ENCODE peak calls at places on chromosomes 12 and 14, in four cellular contexts. One of them, this sample, is unnamed.

GRCh38 chr12:127268121-127268520 is 998.8 kb upstream of the TMEM132C start:
- DNase-seq in HL-60: peak; percentile 50
- DNase-seq in GM12878: no peak
- DNase-seq in K562: no peak
- DNase-seq in this sample: no peak

GRCh38 chr14:61535032-61535431 is 160.3 kb upstream of the HIF1A start:
- DNase-seq in HL-60: no peak
- DNase-seq in GM12878: no peak
- DNase-seq in K562: no peak
- DNase-seq in this sample: no peak

GRCh38 chr12:53327435-53328042 is 6.1 kb upstream of the AAAS start:
- DNase-seq in HL-60: no peak
- DNase-seq in GM12878: no peak
- DNase-seq in K562: no peak
- DNase-seq in this sample: no peak

GRCh38 chr12:55736780-55737580 is 5.9 kb upstream of the GDF11 start:
- DNase-seq in HL-60: peak; percentile 55
- DNase-seq in GM12878: no peak
- DNase-seq in K562: peak; percentile 69
- DNase-seq in this sample: no peak

GRCh38 chr14:67517083-67517482 is 16.0 kb upstream of the PLEKHH1 start:
- DNase-seq in HL-60: no peak
- DNase-seq in GM12878: no peak
- DNase-seq in K562: no peak
- DNase-seq in this sample: no peak

GRCh38 chr14:77076118-77076631 is 21.9 kb upstream of the CIPC start:
- DNase-seq in HL-60: no peak
- DNase-seq in GM12878: no peak
- DNase-seq in K562: no peak
- DNase-seq in this sample: no peak

GRCh38 chr12:26643532-26644315 is 189.3 kb downstream of the ITPR2 start:
- DNase-seq in HL-60: no peak
- DNase-seq in GM12878: no peak
- DNase-seq in K562: no peak
- DNase-seq in this sample: no peak

GRCh38 chr12:38053655-38054464 is 262.7 kb upstream of the ALG10B start:
- DNase-seq in HL-60: peak; percentile 17
- DNase-seq in GM12878: no peak
- DNase-seq in K562: peak; percentile 17
- DNase-seq in this sample: no peak

GRCh38 chr14:80930836-80931389 is 10.6 kb downstream of the CEP128 start:
- DNase-seq in HL-60: peak; percentile 70
- DNase-seq in GM12878: peak; percentile 88
- DNase-seq in K562: no peak
- DNase-seq in this sample: no peak

GRCh38 chr14:104133496-104133895 is 4.9 kb upstream of the KIF26A start:
- DNase-seq in HL-60: no peak
- DNase-seq in GM12878: no peak
- DNase-seq in K562: no peak
- DNase-seq in this sample: no peak

GRCh38 chr14:104132981-104133380 is 5.4 kb upstream of the KIF26A start:
- DNase-seq in HL-60: no peak
- DNase-seq in GM12878: no peak
- DNase-seq in K562: no peak
- DNase-seq in this sample: no peak

GRCh38 chr14:104130974-104131651 is 7.3 kb upstream of the KIF26A start:
- DNase-seq in HL-60: no peak
- DNase-seq in GM12878: no peak
- DNase-seq in K562: no peak
- DNase-seq in this sample: no peak

GRCh38 chr14:104134061-104134965 is 4.1 kb upstream of the KIF26A start:
- DNase-seq in HL-60: no peak
- DNase-seq in GM12878: no peak
- DNase-seq in K562: no peak
- DNase-seq in this sample: no peak

GRCh38 chr14:104131968-104132732 is 6.2 kb upstream of the KIF26A start:
- DNase-seq in HL-60: no peak
- DNase-seq in GM12878: no peak
- DNase-seq in K562: no peak
- DNase-seq in this sample: no peak
- TF ChIP-seq SPI1 in HL-60: no peak
- TF ChIP-seq SPI1 in GM12878: no peak
- TF ChIP-seq SPI1 in K562: no peak
- TF ChIP-seq SPI1 in this sample: no peak

GRCh38 chr12:4591180-4591687 is 29.2 kb downstream of the DYRK4 start:
- DNase-seq in HL-60: no peak
- DNase-seq in GM12878: no peak
- DNase-seq in K562: no peak
- DNase-seq in this sample: no peak
- TF ChIP-seq SPI1 in HL-60: no peak
- TF ChIP-seq SPI1 in GM12878: no peak
- TF ChIP-seq SPI1 in K562: no peak
- TF ChIP-seq SPI1 in this sample: no peak

DNA sequence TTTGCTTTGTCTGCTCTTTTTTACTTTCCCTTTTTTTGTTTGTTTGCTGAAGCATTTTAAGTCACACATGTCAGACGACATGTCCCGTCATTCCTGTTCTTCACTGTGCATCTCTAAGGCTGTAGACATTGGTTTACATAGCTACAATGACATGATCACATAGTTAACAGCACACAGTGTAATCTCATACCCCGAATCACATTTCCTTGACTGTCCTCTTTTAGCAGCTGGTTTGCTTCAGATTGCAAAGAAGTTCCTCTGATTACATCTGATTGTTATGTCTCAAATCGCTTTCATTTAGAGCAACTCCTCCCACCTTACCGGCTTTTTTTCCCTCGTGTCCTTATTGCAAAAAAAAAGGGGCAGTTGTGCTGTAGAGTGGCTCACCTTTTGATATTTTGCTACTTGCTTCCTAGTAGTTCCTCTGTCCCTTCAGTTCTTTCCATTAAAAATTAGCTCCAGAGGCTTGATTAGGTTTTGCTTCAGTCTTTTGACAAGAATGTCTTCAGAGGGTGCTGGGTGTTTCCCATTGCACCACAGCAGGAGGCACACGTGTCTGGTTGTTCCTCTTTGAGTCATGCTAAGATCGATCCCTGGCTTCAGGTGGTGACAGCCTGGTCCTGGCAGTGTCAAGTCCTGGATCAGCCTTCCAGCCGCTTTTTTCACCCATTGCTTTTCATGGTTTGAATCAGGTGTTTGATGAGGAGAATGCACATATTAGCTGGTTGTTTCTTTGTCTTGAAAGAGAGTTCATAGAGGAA is 35.0 kb downstream of the ZNF664 start:
- DNase-seq in HL-60: peak; percentile 24
- DNase-seq in GM12878: no peak
- DNase-seq in K562: no peak
- DNase-seq in this sample: no peak
- TF ChIP-seq SPI1 in HL-60: peak; percentile 31
- TF ChIP-seq SPI1 in GM12878: no peak
- TF ChIP-seq SPI1 in K562: no peak
- TF ChIP-seq SPI1 in this sample: no peak

DNA sequence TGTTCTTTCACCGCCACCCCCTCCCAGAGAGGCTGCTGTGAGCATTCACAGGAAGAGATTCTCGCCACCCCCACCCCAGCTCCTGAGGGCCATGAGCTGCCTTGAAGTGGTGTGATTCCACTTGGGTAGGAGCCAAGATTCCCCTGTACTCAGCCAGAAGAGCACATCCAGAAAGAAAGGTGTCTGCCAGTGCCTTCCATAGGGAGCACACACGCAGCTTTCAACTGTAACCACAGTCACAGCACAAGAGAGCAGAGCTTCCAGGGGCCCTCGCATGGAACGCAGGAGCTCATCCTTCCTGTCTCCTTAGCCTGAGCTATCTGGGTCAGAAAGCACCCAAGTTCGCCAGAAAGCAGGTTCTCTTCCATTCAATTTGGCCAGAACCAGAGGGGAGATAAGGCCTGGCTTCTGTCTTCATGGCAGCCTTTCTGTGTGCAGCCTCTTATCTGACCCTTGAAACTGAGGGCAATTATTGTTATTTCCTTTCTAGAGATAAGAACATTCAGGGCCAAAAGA is 66.6 kb upstream of the SCN8A start:
- DNase-seq in HL-60: no peak
- DNase-seq in GM12878: no peak
- DNase-seq in K562: no peak
- DNase-seq in this sample: no peak
- TF ChIP-seq SPI1 in HL-60: no peak
- TF ChIP-seq SPI1 in GM12878: no peak
- TF ChIP-seq SPI1 in K562: no peak
- TF ChIP-seq SPI1 in this sample: no peak

GRCh38 chr12:33431648-33432047 is 8.0 kb downstream of the SYT10 start:
- DNase-seq in HL-60: no peak
- DNase-seq in GM12878: no peak
- DNase-seq in K562: no peak
- DNase-seq in this sample: no peak

GRCh38 chr12:33432992-33433391 is 6.6 kb downstream of the SYT10 start:
- DNase-seq in HL-60: no peak
- DNase-seq in GM12878: no peak
- DNase-seq in K562: no peak
- DNase-seq in this sample: no peak

GRCh38 chr12:33423706-33424105 is 15.9 kb downstream of the SYT10 start:
- DNase-seq in HL-60: no peak
- DNase-seq in GM12878: no peak
- DNase-seq in K562: no peak
- DNase-seq in this sample: no peak

GRCh38 chr12:33427071-33427470 is 12.5 kb downstream of the SYT10 start:
- DNase-seq in HL-60: no peak
- DNase-seq in GM12878: no peak
- DNase-seq in K562: peak; percentile 24
- DNase-seq in this sample: no peak

DNA sequence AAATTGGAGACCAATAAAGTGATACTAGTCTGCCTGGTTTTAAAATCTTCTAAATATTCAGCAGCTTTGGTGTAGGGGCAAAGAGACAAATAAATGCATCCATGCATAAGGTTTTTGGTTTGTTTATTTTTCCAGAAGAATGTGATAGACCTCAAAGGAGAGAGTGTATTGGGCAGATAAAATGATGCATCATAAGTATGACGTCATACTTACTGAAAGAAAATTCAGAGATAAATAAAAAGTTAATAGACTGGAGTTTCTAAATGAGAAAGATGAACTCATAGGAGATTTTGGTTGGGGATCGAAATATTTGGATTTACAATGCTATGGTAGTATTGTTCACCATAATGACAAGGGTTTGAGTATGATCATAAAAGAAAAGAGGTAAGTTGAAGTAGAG is 10.2 kb downstream of the SYT10 start:
- DNase-seq in HL-60: no peak
- DNase-seq in GM12878: no peak
- DNase-seq in K562: no peak
- DNase-seq in this sample: no peak
- TF ChIP-seq SPI1 in HL-60: no peak
- TF ChIP-seq SPI1 in GM12878: no peak
- TF ChIP-seq SPI1 in K562: no peak
- TF ChIP-seq SPI1 in this sample: no peak

GRCh38 chr14:91425720-91426032 is 8.1 kb upstream of the CCDC88C start:
- DNase-seq in HL-60: peak; percentile 38
- DNase-seq in GM12878: no peak
- DNase-seq in K562: no peak
- DNase-seq in this sample: no peak
- TF ChIP-seq SPI1 in HL-60: peak; percentile 45
- TF ChIP-seq SPI1 in GM12878: no peak
- TF ChIP-seq SPI1 in K562: no peak
- TF ChIP-seq SPI1 in this sample: no peak

DNA sequence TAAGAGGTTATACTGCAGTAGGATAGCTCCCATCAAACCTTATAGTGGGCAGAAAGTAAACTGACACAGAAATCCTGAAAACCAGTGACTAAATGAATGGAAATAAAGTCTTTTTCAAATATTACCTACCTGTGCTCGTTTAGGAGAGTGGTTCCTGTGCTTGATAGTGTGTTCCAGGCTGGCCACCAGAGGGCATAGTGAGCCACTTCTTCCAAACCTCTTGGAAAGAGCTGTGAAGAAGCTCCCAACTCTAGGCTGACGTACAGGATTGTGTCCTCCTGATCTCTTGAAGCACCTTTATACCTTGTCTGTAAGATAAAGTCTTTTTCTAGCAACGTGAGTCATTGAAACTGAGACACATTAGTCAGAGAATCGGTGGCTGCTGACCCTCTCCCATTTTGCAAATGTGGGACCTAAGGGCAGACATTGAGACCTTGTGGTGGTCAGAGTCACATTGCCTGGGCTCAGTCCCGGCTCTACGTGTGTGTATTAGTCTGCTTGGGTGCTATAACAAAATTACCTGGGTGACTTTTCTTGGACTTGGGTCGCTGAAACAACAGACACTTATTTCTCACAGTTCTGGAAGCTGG is 17.6 kb downstream of the TDP1 start:
- DNase-seq in HL-60: peak; percentile 56
- DNase-seq in GM12878: peak; percentile 4
- DNase-seq in K562: peak; percentile 32
- DNase-seq in this sample: peak; percentile 33
- TF ChIP-seq SPI1 in HL-60: no peak
- TF ChIP-seq SPI1 in GM12878: no peak
- TF ChIP-seq SPI1 in K562: no peak
- TF ChIP-seq SPI1 in this sample: no peak

DNA sequence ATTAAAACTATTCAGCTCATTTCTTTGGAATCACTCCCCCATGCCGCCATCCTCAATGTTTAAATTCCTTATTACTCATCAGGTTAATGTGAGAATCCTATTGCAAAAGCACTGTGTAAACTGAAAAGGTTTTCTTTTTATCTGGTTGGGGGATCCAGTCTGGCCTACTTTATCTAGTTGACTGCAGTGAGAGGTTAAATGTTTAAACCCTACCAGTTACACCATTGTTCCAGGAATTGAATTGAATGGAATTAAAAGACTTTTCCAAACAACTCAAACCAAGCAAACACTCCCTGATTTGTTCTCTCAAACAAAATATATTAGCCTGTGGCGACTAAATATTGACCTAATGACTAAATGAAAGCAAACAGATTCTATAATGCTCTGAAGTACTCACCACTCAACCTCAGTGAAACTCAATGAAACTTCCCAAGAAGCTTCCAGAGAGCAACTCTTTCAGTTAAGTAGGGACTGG is 100.5 kb downstream of the VEZT start:
- DNase-seq in HL-60: no peak
- DNase-seq in GM12878: no peak
- DNase-seq in K562: no peak
- DNase-seq in this sample: no peak
- TF ChIP-seq SPI1 in HL-60: no peak
- TF ChIP-seq SPI1 in GM12878: no peak
- TF ChIP-seq SPI1 in K562: no peak
- TF ChIP-seq SPI1 in this sample: no peak

DNA sequence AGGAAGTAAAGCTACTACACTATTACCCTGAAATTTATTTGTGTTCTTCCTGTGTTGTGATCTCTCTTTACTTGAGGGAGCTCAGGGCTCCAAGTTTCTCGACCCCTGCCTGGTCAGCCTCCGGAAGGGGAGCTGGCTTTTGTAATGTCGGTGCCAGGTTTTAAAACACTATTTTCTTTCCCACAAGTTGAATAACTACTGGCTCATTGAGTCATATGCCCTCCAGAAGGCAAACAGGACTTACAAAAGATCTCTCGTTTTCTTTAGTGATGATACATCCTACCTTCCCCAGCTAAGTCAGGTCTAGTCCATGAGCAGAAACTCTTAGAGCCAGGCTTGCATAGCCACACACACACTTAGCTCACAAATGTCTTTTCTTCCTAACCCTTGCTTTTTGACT is 209.9 kb upstream of the FLRT2 start:
- DNase-seq in HL-60: no peak
- DNase-seq in GM12878: no peak
- DNase-seq in K562: no peak
- DNase-seq in this sample: no peak
- TF ChIP-seq SPI1 in HL-60: no peak
- TF ChIP-seq SPI1 in GM12878: no peak
- TF ChIP-seq SPI1 in K562: no peak
- TF ChIP-seq SPI1 in this sample: no peak